ENCODE peak calls at places on chromosomes 12 and 14, in four cellular contexts. S is stimulated activated CD4-positive, alpha-beta T cell treated with anti-CD3 and anti-CD28 coated beads, Interleukin-1b, Interleukin-23, amount 100 ng/mL, for 4 hours; X is stimulated activated CD8-positive, alpha-beta memory T cell treated with anti-CD3 and anti-CD28 coated beads, Interleukin-15, amount 100 ng/mL, for 1 hour; O is putamen. N is an unnamed sample.

GRCh38 chr12:92363295-92364146 is 217.9 kb upstream of the BTG1 start:
- DNase-seq in S (no peak), X (peak), O (peak), N (peak)

GRCh38 chr14:98819132-98819866 is 452.7 kb downstream of the BCL11B start:
- DNase-seq in S (no peak), X (no peak), O (no peak), N (no peak)

GRCh38 chr14:106210650-106211049 is 684.3 kb downstream of the TMEM121 start:
- DNase-seq in S (no peak), X (no peak), O (no peak), N (no peak)

GRCh38 chr14:96748371-96748770 is 48.8 kb upstream of the VRK1 start:
- DNase-seq in S (no peak), X (no peak), O (no peak), N (no peak)

GRCh38 chr12:64098709-64099354 is 123.3 kb downstream of the KICS2 start:
- DNase-seq in S (no peak), X (no peak), O (no peak), N (peak)

GRCh38 chr14:24270537-24271133 is 762 bp downstream of the RABGGTA start:
- DNase-seq in S (no peak), X (no peak), O (no peak), N (no peak)

GRCh38 chr12:105761075-105761474 is 377.7 kb downstream of the NUAK1 start:
- DNase-seq in S (no peak), X (no peak), O (no peak), N (no peak)

GRCh38 chr14:29028973-29029582 is 262.5 kb downstream of the FOXG1 start:
- DNase-seq in S (no peak), X (no peak), O (no peak), N (peak)